ENCODE peak calls at places on chromosomes 7 and 10, in four cellular contexts. T is psoas muscle, E is left ventricle myocardium inferior, F is cardiac fibroblast. B is an unnamed sample.

GRCh38 chr7:47669178-47669878 is 87.4 kb upstream of the TNS3 start:
- DNase-seq in F (peak; percentile 95), T (peak; percentile 80), E (peak; percentile 63), B (peak; percentile 90)

GRCh38 chr7:150799741-150800575 is at the start of gene TMEM176B:
- DNase-seq in F (no peak), E (peak; percentile 55), T (peak; percentile 79), B (no peak)

GRCh38 chr10:17586741-17587720 is 30.1 kb downstream of the HACD1 start:
- DNase-seq in E (no peak), T (no peak), F (peak; percentile 16), B (peak; percentile 5)

GRCh38 chr7:7868245-7868899 is 100.2 kb upstream of the GLCCI1 start:
- DNase-seq in E (peak; percentile 15), T (no peak), F (no peak), B (no peak)

GRCh38 chr7:26681819-26682418 is 182.5 kb downstream of the SKAP2 start:
- DNase-seq in E (no peak), F (peak; percentile 34), T (no peak), B (peak; percentile 19)

GRCh38 chr7:81715984-81716588 is 53.8 kb downstream of the HGF start:
- DNase-seq in E (no peak), F (peak; percentile 80), T (no peak), B (peak; percentile 21)

GRCh38 chr7:55065079-55065478 is 46.3 kb downstream of the EGFR start:
- DNase-seq in T (peak; percentile 80), E (no peak), F (peak; percentile 99), B (peak; percentile 99)

GRCh38 chr7:96426027-96426426 is 104.1 kb upstream of the SLC25A13 start:
- DNase-seq in F (peak; percentile 21), E (no peak), T (no peak), B (no peak)

GRCh38 chr10:55033061-55033460 is 232.0 kb upstream of the PCDH15 start:
- DNase-seq in T (no peak), E (no peak), F (no peak), B (no peak)

GRCh38 chr7:12764355-12765000 is 77.0 kb downstream of the ARL4A start:
- DNase-seq in E (no peak), T (no peak), F (no peak), B (no peak)

GRCh38 chr7:55255501-55256445 is 109.4 kb upstream of the LANCL2 start:
- DNase-seq in E (peak; percentile 81), T (peak; percentile 90), F (peak; percentile 84), B (peak; percentile 71)

GRCh38 chr10:128927821-128928220 is 539.2 kb upstream of the MGMT start:
- DNase-seq in F (no peak), T (peak; percentile 72), E (peak; percentile 75), B (no peak)

GRCh38 chr10:23439920-23440875 is 1.3 kb downstream of the OTUD1 start:
- DNase-seq in E (peak; percentile 29), F (peak; percentile 80), T (peak; percentile 67), B (peak; percentile 38)

GRCh38 chr7:11341285-11341944 is 367.7 kb downstream of the PHF14 start:
- DNase-seq in E (no peak), F (peak; percentile 57), T (no peak), B (peak; percentile 46)

GRCh38 chr10:31605426-31605825 is 286.4 kb downstream of the ZEB1 start:
- DNase-seq in T (no peak), F (no peak), E (no peak), B (no peak)

GRCh38 chr7:48638041-48638440 is 286.3 kb upstream of the CDC14C start:
- DNase-seq in E (no peak), T (no peak), F (no peak), B (no peak)

GRCh38 chr7:13920053-13920697 is 69.3 kb downstream of the ETV1 start:
- DNase-seq in T (no peak), F (peak; percentile 99), E (no peak), B (peak; percentile 99)

GRCh38 chr7:123624527-123625183 is 23.0 kb downstream of the ASB15 start:
- DNase-seq in F (peak; percentile 58), E (peak; percentile 29), T (peak; percentile 63), B (peak; percentile 3)

GRCh38 chr7:91852263-91852741 is 28.2 kb downstream of the MTERF1 start:
- DNase-seq in E (no peak), T (no peak), F (peak; percentile 43), B (peak; percentile 6)

GRCh38 chr10:119136084-119136483 is 29.4 kb downstream of the SFXN4 start:
- DNase-seq in E (no peak), F (peak; percentile 61), T (no peak), B (peak; percentile 67)

GRCh38 chr7:101693498-101694091 is 64.5 kb upstream of the MYL10 start:
- DNase-seq in F (no peak), E (no peak), T (no peak), B (no peak)

GRCh38 chr10:3113343-3113720 is 46.0 kb downstream of the PFKP start:
- DNase-seq in T (no peak), F (no peak), E (no peak), B (no peak)

GRCh38 chr7:3598855-3599254 is 297.8 kb downstream of the SDK1 start:
- DNase-seq in E (no peak), T (no peak), F (no peak), B (no peak)

GRCh38 chr10:80924063-80924952 is 386.6 kb downstream of the SH2D4B start:
- DNase-seq in E (no peak), T (no peak), F (peak; percentile 58), B (peak; percentile 26)

GRCh38 chr7:134283972-134284371 is 32.8 kb downstream of the SLC35B4 start:
- DNase-seq in F (no peak), E (no peak), T (no peak), B (no peak)
- H3K4me3 ChIP-seq in F (no peak overlapping the region), E (no peak overlapping the region), T (no peak overlapping the region), B (no peak overlapping the region)

GRCh38 chr7:149284850-149285580 is 23.0 kb downstream of the ZNF783 start:
- DNase-seq in F (peak; percentile 86), T (peak; percentile 98), E (peak; percentile 96), B (peak; percentile 80)

GRCh38 chr7:149284343-149284742 is 22.3 kb downstream of the ZNF783 start:
- DNase-seq in T (no peak), E (no peak), F (no peak), B (no peak)

GRCh38 chr7:149282331-149282655 is 20.3 kb downstream of the ZNF783 start:
- DNase-seq in T (no peak), E (no peak), F (no peak), B (no peak)

GRCh38 chr7:149281508-149282330 is 19.7 kb downstream of the ZNF783 start:
- DNase-seq in T (no peak), E (no peak), F (no peak), B (no peak)

GRCh38 chr7:149283321-149283720 is 21.3 kb downstream of the ZNF783 start:
- DNase-seq in T (no peak), E (no peak), F (no peak), B (no peak)
- TF ChIP-seq CTCF in T (no peak), E (no peak), F (no peak), B (no peak)

GRCh38 chr10:12351447-12351846 is 2.1 kb downstream of the CAMK1D start:
- DNase-seq in T (no peak), F (no peak), E (no peak), B (no peak)
- H3K4me3 ChIP-seq in T (no peak overlapping the region), F (no peak overlapping the region), E (no peak overlapping the region), B (no peak overlapping the region)

DNA sequence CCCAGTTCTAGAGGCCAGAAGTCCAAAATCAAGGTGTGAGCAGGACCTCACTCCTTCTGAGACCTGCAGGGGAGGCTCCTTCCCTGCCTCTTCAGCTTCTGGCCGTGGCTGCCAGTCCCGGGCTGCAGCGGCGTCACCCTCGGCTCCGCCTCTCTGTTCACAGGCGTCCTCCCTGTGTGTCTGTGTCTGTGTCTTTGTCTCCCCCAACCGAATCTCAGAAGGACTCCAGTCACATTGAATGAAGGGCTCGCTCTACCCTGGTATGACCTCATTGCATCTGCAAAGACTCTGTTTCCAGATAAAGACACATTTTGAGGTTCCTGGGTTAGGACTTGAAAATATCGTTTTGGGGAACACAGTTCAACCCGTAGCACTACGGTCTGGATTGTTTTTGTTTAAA is 33.1 kb upstream of the GALNT11 start:
- DNase-seq in F (peak; percentile 15), T (peak; percentile 74), E (peak; percentile 50), B (no peak)
- TF ChIP-seq CTCF in F (no peak), T (peak; percentile 6), E (peak; percentile 40), B (no peak)

GRCh38 chr10:13882112-13882711 is 295.4 kb downstream of the PRPF18 start:
- DNase-seq in T (no peak), F (peak; percentile 98), E (no peak), B (peak; percentile 96)
- H3K4me3 ChIP-seq in T (no peak overlapping the region), F (no peak overlapping the region), E (peak overlapping the region; percentile 32), B (peak overlapping the region; percentile 38)

DNA sequence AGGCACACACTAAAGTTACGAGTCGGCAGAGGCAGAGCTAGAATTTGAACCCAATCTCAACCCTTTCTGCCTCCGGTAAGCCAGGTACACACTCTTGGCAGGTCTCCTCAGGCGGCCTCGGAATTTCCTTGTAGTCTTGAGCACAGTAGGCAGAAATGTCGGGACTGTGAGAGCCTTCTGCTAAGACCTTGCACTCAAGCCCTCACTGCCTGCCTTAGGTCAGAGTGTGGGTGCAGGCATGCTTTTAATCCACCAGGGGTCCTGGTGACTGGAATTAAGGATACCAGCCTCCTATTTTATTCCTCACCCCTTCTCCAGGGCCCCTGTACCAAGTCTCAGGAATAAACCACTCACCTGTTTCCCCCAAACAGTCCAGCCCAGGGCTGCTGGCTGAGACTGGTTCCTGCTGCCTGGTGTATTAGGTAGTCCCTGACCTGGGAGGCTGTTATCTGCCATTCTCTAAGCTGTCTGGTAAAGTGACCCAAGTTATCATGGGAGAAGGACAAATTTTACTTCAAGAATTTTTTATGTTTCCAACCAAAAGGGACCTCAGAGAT is 855 bp downstream of the ATP6V1F start:
- DNase-seq in F (peak; percentile 76), E (no peak), T (peak; percentile 65), B (peak; percentile 77)
- TF ChIP-seq CTCF in F (peak; percentile 58), E (peak; percentile 35), T (peak; percentile 37), B (peak; percentile 64)

GRCh38 chr7:22194633-22195273 is 162.2 kb downstream of the RAPGEF5 start:
- DNase-seq in F (no peak), T (no peak), E (no peak), B (no peak)
- H3K4me3 ChIP-seq in F (no peak overlapping the region), T (no peak overlapping the region), E (no peak overlapping the region), B (no peak overlapping the region)

GRCh38 chr10:131946321-131946751 is 35.4 kb downstream of the BNIP3 start:
- DNase-seq in E (no peak), F (peak; percentile 93), T (no peak), B (peak; percentile 84)
- TF ChIP-seq CTCF in E (no peak), F (no peak), T (no peak), B (no peak)

GRCh38 chr10:97195654-97196212 is 10.0 kb upstream of the SLIT1 start:
- DNase-seq in F (no peak), E (no peak), T (no peak), B (no peak)
- H3K4me3 ChIP-seq in F (peak overlapping the region; percentile 43), E (peak overlapping the region; percentile 63), T (peak overlapping the region; percentile 70), B (peak overlapping the region; percentile 33)